ENCODE peak calls at places on chromosomes 16 and 17, in five cellular contexts. M is mesenchymal stem cell, L is IMR-90, F is H9, Y is H1. N is an unnamed sample.

GRCh38 chr16:84686702-84687298 is 13.0 kb upstream of the USP10 start:
- DNase-seq in M (no peak), L (no peak), F (no peak), Y (no peak), N (no peak)

GRCh38 chr16:86314402-86315025 is 195.8 kb upstream of the FOXF1 start:
- DNase-seq in M (peak), L (no peak), F (no peak), Y (no peak), N (no peak)

GRCh38 chr17:59838196-59838911 is 54.4 kb downstream of the TUBD1 start:
- DNase-seq in M (no peak), L (no peak), F (no peak), Y (no peak), N (no peak)

GRCh38 chr16:3085868-3086595 is 13.1 kb downstream of the ZSCAN10 start:
- DNase-seq in M (no peak), L (no peak), F (no peak), Y (no peak), N (no peak)

GRCh38 chr17:68297168-68297567 is 5.9 kb downstream of the ARSG start:
- DNase-seq in M (no peak), L (no peak), F (no peak), Y (no peak), N (no peak)

GRCh38 chr16:29012913-29013641 is 28.2 kb downstream of the LAT start:
- DNase-seq in M (no peak), L (peak), F (no peak), Y (no peak), N (no peak)

GRCh38 chr17:42830971-42831370 is 2.2 kb upstream of the PSME3 start:
- DNase-seq in M (no peak), L (no peak), F (no peak), Y (no peak), N (no peak)

GRCh38 chr17:1059131-1059795 is 62.3 kb downstream of the TIMM22 start:
- DNase-seq in M (no peak), L (no peak), F (no peak), Y (no peak), N (no peak)

GRCh38 chr16:50363656-50364055 is 5.1 kb downstream of the BRD7 start:
- DNase-seq in M (no peak), L (no peak), F (no peak), Y (no peak), N (no peak)

GRCh38 chr17:19288453-19288852 is 51.3 kb downstream of the EPN2 start:
- DNase-seq in M (no peak), L (no peak), F (peak), Y (no peak), N (no peak)

GRCh38 chr16:73025111-73025505 is 22.8 kb downstream of the ZFHX3 start:
- DNase-seq in M (no peak), L (no peak), F (no peak), Y (no peak), N (no peak)

GRCh38 chr17:28368915-28369683 is 1.0 kb downstream of the VTN start:
- DNase-seq in M (no peak), L (no peak), F (no peak), Y (no peak), N (no peak)
- H4K91ac ChIP-seq in M (no peak), L (no peak), F (no peak), Y (no peak), N (no peak)

GRCh38 chr17:78361227-78361683 is 1.4 kb upstream of the SOCS3 start:
- DNase-seq in M (no peak), L (no peak), F (no peak), Y (no peak), N (no peak)

GRCh38 chr17:78358538-78359215 is 1.2 kb downstream of the SOCS3 start:
- DNase-seq in M (peak), L (peak), F (peak), Y (no peak), N (no peak)

GRCh38 chr17:78359216-78359935 is 501 bp downstream of the SOCS3 start:
- DNase-seq in M (no peak), L (no peak), F (peak), Y (peak), N (no peak)

GRCh38 chr17:78360371-78361226 is 722 bp upstream of the SOCS3 start:
- DNase-seq in M (peak), L (peak), F (peak), Y (peak), N (peak)

GRCh38 chr17:78359936-78360370 is at the start of gene SOCS3:
- DNase-seq in M (peak), L (peak), F (peak), Y (peak), N (peak)
- H2BK15ac ChIP-seq in M (peak), L (peak), F (no peak), Y (no peak), N (peak)

DNA sequence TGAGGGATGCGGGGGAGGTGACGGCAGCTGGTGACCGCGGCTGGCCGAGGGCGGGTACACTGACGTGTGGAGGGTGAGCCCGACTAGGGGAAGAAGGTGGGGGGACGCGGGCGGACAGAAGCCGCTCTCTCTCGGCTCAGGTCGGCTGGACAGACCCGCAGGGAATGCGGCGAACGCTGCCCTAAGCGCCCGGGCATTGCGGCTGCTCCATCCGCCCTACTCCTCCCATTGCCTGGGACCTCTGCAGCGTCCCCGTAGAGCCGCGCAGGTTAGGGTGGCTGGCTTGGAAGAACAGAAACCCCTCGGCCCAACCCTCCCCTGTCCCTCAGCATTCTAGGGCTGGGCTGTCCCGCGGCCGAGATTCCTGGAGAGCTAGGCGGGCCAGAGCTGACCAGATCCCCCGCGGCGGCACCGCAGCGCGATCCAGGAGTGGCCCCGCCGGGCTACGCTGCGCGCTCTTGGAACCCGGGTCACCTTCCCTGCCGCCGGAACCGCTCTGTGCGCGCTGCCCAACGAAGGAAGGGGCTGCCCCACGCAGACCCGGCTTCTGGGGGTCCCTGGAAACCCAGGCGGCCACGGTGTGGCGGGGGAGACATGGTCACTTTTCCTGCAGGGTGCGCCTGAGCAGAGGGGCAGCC is 3.0 kb downstream of the DLX4 start:
- DNase-seq in M (no peak), L (no peak), F (peak), Y (no peak), N (no peak)
- H4K91ac ChIP-seq in M (no peak), L (no peak), F (no peak), Y (no peak), N (no peak)

GRCh38 chr17:4953461-4953961 is 2.6 kb downstream of the ENO3 start:
- DNase-seq in M (no peak), L (peak), F (no peak), Y (no peak), N (no peak)

GRCh38 chr17:4950075-4950756 is 703 bp upstream of the ENO3 start:
- DNase-seq in M (no peak), L (no peak), F (peak), Y (peak), N (no peak)

GRCh38 chr17:4949321-4950074 is 1.2 kb upstream of the PFN1 start:
- DNase-seq in M (peak), L (peak), F (peak), Y (peak), N (peak)

GRCh38 chr17:4950757-4951204 is at the start of gene ENO3:
- DNase-seq in M (no peak), L (no peak), F (peak), Y (peak), N (peak)

GRCh38 chr17:4951486-4951885 is 567 bp downstream of the ENO3 start:
- DNase-seq in M (no peak), L (no peak), F (no peak), Y (no peak), N (no peak)
- H2BK15ac ChIP-seq in M (no peak), L (peak), F (no peak), Y (no peak), N (no peak)

GRCh38 chr16:21233521-21234150 is at the start of gene ANKS4B:
- DNase-seq in M (no peak), L (no peak), F (no peak), Y (peak), N (no peak)

GRCh38 chr16:21233045-21233520 is 416 bp upstream of the ANKS4B start:
- DNase-seq in M (no peak), L (no peak), F (no peak), Y (no peak), N (no peak)

GRCh38 chr16:21239646-21240045 is 6.1 kb downstream of the ANKS4B start:
- DNase-seq in M (no peak), L (no peak), F (no peak), Y (no peak), N (no peak)

GRCh38 chr16:21236831-21237230 is 3.3 kb downstream of the ANKS4B start:
- DNase-seq in M (no peak), L (no peak), F (no peak), Y (no peak), N (no peak)

GRCh38 chr16:21235199-21235585 is 1.7 kb downstream of the ANKS4B start:
- DNase-seq in M (no peak), L (no peak), F (no peak), Y (no peak), N (no peak)
- H4K91ac ChIP-seq in M (no peak), L (no peak), F (no peak), Y (no peak), N (no peak)